ENCODE peak calls at places on chromosomes 11 and 22, in seven cellular contexts. One of them, this sample, is unnamed. For H3K27me3, the result is how much of the 10 kb centered on the place peaks cover.

GRCh38 chr22:17418890-17419324 is 49.6 kb downstream of the CECR2 start:
- DNase-seq in small intestine: no peak
- DNase-seq in sigmoid colon: no peak
- DNase-seq in hepatocyte: no peak
- DNase-seq in heart left ventricle: no peak
- DNase-seq in adrenal gland: no peak
- DNase-seq in GM06990: no peak
- DNase-seq in this sample: peak

GRCh38 chr11:79438631-79439429 is 2.0 kb downstream of the TENM4 start:
- DNase-seq in hepatocyte: peak
- DNase-seq in GM06990: peak
- DNase-seq in small intestine: no peak
- DNase-seq in heart left ventricle: peak
- DNase-seq in sigmoid colon: peak
- DNase-seq in adrenal gland: peak
- DNase-seq in this sample: peak

GRCh38 chr11:10305262-10305963 is 540 bp downstream of the ADM start:
- DNase-seq in hepatocyte: peak
- DNase-seq in adrenal gland: no peak
- DNase-seq in small intestine: peak
- DNase-seq in heart left ventricle: no peak
- DNase-seq in GM06990: peak
- DNase-seq in sigmoid colon: peak
- DNase-seq in this sample: peak

GRCh38 chr11:71525188-71525937 is 1.7 kb upstream of the KRTAP5-7 start:
- DNase-seq in GM06990: no peak
- DNase-seq in adrenal gland: no peak
- DNase-seq in small intestine: no peak
- DNase-seq in sigmoid colon: no peak
- DNase-seq in heart left ventricle: no peak
- DNase-seq in hepatocyte: no peak
- DNase-seq in this sample: no peak

GRCh38 chr11:96035031-96035743 is 111.3 kb upstream of the MTMR2 start:
- DNase-seq in hepatocyte: no peak
- DNase-seq in heart left ventricle: no peak
- DNase-seq in adrenal gland: no peak
- DNase-seq in GM06990: no peak
- DNase-seq in sigmoid colon: no peak
- DNase-seq in small intestine: no peak
- DNase-seq in this sample: no peak

GRCh38 chr22:35629406-35630234 is 12.5 kb upstream of the MB start:
- DNase-seq in heart left ventricle: peak
- DNase-seq in small intestine: no peak
- DNase-seq in adrenal gland: peak
- DNase-seq in sigmoid colon: peak
- DNase-seq in GM06990: peak
- DNase-seq in hepatocyte: peak
- DNase-seq in this sample: peak

GRCh38 chr22:49967333-49968241 is 7.0 kb downstream of the PIM3 start:
- DNase-seq in adrenal gland: peak
- DNase-seq in small intestine: no peak
- DNase-seq in GM06990: peak
- DNase-seq in sigmoid colon: peak
- DNase-seq in hepatocyte: peak
- DNase-seq in heart left ventricle: peak
- DNase-seq in this sample: peak

GRCh38 chr11:67306769-67307544 is 3.6 kb downstream of the SSH3 start:
- DNase-seq in GM06990: no peak
- DNase-seq in hepatocyte: no peak
- DNase-seq in adrenal gland: no peak
- DNase-seq in heart left ventricle: no peak
- DNase-seq in sigmoid colon: peak
- DNase-seq in small intestine: no peak
- DNase-seq in this sample: no peak

GRCh38 chr11:128409476-128409875 is 177.9 kb downstream of the ETS1 start:
- DNase-seq in GM06990: no peak
- DNase-seq in heart left ventricle: no peak
- DNase-seq in sigmoid colon: no peak
- DNase-seq in adrenal gland: no peak
- DNase-seq in small intestine: no peak
- DNase-seq in hepatocyte: no peak
- DNase-seq in this sample: no peak

GRCh38 chr11:100878474-100878873 is 191.4 kb downstream of the ARHGAP42 start:
- DNase-seq in hepatocyte: no peak
- DNase-seq in GM06990: no peak
- DNase-seq in sigmoid colon: no peak
- DNase-seq in heart left ventricle: peak
- DNase-seq in adrenal gland: no peak
- DNase-seq in small intestine: no peak
- DNase-seq in this sample: no peak

GRCh38 chr11:122807731-122808485 is 30.4 kb upstream of the CRTAM start:
- DNase-seq in adrenal gland: no peak
- DNase-seq in GM06990: no peak
- DNase-seq in small intestine: no peak
- DNase-seq in heart left ventricle: no peak
- DNase-seq in hepatocyte: no peak
- DNase-seq in sigmoid colon: no peak
- DNase-seq in this sample: no peak

GRCh38 chr11:121131656-121132055 is 30.6 kb downstream of the TECTA start:
- DNase-seq in sigmoid colon: no peak
- DNase-seq in GM06990: no peak
- DNase-seq in adrenal gland: no peak
- DNase-seq in heart left ventricle: no peak
- DNase-seq in small intestine: no peak
- DNase-seq in hepatocyte: no peak
- DNase-seq in this sample: no peak

GRCh38 chr22:21624120-21624879 is 5.5 kb downstream of the YDJC start:
- DNase-seq in adrenal gland: no peak
- DNase-seq in heart left ventricle: no peak
- DNase-seq in hepatocyte: peak
- DNase-seq in sigmoid colon: no peak
- DNase-seq in small intestine: no peak
- DNase-seq in GM06990: no peak
- DNase-seq in this sample: peak

GRCh38 chr22:20298110-20298802 is 21.6 kb downstream of the DGCR6L start:
- DNase-seq in heart left ventricle: no peak
- DNase-seq in GM06990: no peak
- DNase-seq in hepatocyte: no peak
- DNase-seq in small intestine: peak
- DNase-seq in adrenal gland: no peak
- DNase-seq in sigmoid colon: no peak
- DNase-seq in this sample: peak

GRCh38 chr22:20298803-20299735 is 20.8 kb downstream of the DGCR6L start:
- DNase-seq in adrenal gland: peak
- DNase-seq in GM06990: peak
- DNase-seq in heart left ventricle: peak
- DNase-seq in sigmoid colon: peak
- DNase-seq in hepatocyte: peak
- DNase-seq in small intestine: peak
- DNase-seq in this sample: peak

GRCh38 chr22:20295262-20296064 is 24.4 kb downstream of the DGCR6L start:
- DNase-seq in adrenal gland: no peak
- DNase-seq in hepatocyte: no peak
- DNase-seq in small intestine: no peak
- DNase-seq in GM06990: no peak
- DNase-seq in heart left ventricle: no peak
- DNase-seq in sigmoid colon: no peak
- DNase-seq in this sample: no peak

GRCh38 chr22:20296598-20296997 is 23.3 kb downstream of the DGCR6L start:
- DNase-seq in hepatocyte: no peak
- DNase-seq in adrenal gland: no peak
- DNase-seq in sigmoid colon: no peak
- DNase-seq in GM06990: no peak
- DNase-seq in heart left ventricle: no peak
- DNase-seq in small intestine: no peak
- DNase-seq in this sample: no peak

GRCh38 chr22:20297414-20298109 is 22.3 kb downstream of the DGCR6L start:
- DNase-seq in sigmoid colon: no peak
- DNase-seq in GM06990: no peak
- DNase-seq in hepatocyte: no peak
- DNase-seq in small intestine: no peak
- DNase-seq in adrenal gland: no peak
- DNase-seq in heart left ventricle: no peak
- DNase-seq in this sample: no peak
- H3K27me3 ChIP-seq in sigmoid colon: under half
- H3K27me3 ChIP-seq in GM06990: under half
- H3K27me3 ChIP-seq in hepatocyte: under half
- H3K27me3 ChIP-seq in small intestine: under half
- H3K27me3 ChIP-seq in adrenal gland: under half
- H3K27me3 ChIP-seq in heart left ventricle: under half
- H3K27me3 ChIP-seq in this sample: under half

GRCh38 chr22:23458663-23459541 is 121.2 kb downstream of the IGLL1 start:
- DNase-seq in GM06990: no peak
- DNase-seq in sigmoid colon: no peak
- DNase-seq in hepatocyte: no peak
- DNase-seq in small intestine: no peak
- DNase-seq in adrenal gland: no peak
- DNase-seq in heart left ventricle: no peak
- DNase-seq in this sample: no peak

GRCh38 chr22:23450434-23450795 is 129.7 kb downstream of the IGLL1 start:
- DNase-seq in small intestine: no peak
- DNase-seq in heart left ventricle: no peak
- DNase-seq in adrenal gland: no peak
- DNase-seq in sigmoid colon: no peak
- DNase-seq in GM06990: no peak
- DNase-seq in hepatocyte: no peak
- DNase-seq in this sample: no peak

GRCh38 chr22:23452231-23453010 is 127.7 kb downstream of the IGLL1 start:
- DNase-seq in adrenal gland: no peak
- DNase-seq in GM06990: no peak
- DNase-seq in heart left ventricle: no peak
- DNase-seq in sigmoid colon: peak
- DNase-seq in small intestine: no peak
- DNase-seq in hepatocyte: no peak
- DNase-seq in this sample: no peak

GRCh38 chr22:23457586-23457985 is 122.5 kb downstream of the IGLL1 start:
- DNase-seq in small intestine: no peak
- DNase-seq in hepatocyte: no peak
- DNase-seq in sigmoid colon: no peak
- DNase-seq in adrenal gland: no peak
- DNase-seq in heart left ventricle: no peak
- DNase-seq in GM06990: no peak
- DNase-seq in this sample: peak

DNA sequence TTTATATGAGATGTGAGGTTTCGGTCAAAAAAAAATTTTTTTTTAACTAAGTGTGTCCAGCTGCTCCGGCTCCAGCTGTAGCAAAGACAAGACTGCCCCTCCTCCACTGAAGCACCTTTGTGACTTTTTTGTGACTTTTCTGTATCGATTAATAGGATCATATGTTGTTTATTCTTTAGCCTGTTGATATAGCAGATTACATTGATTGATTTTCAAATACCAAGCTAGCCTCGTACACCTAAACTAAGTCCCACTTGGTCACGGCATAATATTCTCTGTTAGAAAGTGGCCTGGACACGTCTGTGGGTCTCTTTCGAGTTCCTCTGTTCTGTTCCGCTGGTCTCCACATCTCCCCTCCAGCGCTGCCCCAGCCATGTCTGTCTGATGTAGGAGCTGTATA is 126.8 kb downstream of the IGLL1 start:
- DNase-seq in adrenal gland: no peak
- DNase-seq in small intestine: no peak
- DNase-seq in GM06990: no peak
- DNase-seq in hepatocyte: no peak
- DNase-seq in heart left ventricle: no peak
- DNase-seq in sigmoid colon: no peak
- DNase-seq in this sample: no peak
- H3K27me3 ChIP-seq in adrenal gland: under half
- H3K27me3 ChIP-seq in small intestine: under half
- H3K27me3 ChIP-seq in GM06990: under half
- H3K27me3 ChIP-seq in hepatocyte: under half
- H3K27me3 ChIP-seq in heart left ventricle: under half
- H3K27me3 ChIP-seq in sigmoid colon: under half
- H3K27me3 ChIP-seq in this sample: under half

GRCh38 chr11:116580828-116581227 is 192.0 kb downstream of the BUD13 start:
- DNase-seq in sigmoid colon: no peak
- DNase-seq in heart left ventricle: no peak
- DNase-seq in adrenal gland: no peak
- DNase-seq in small intestine: no peak
- DNase-seq in hepatocyte: no peak
- DNase-seq in GM06990: no peak
- DNase-seq in this sample: peak
- H3K27me3 ChIP-seq in sigmoid colon: under half
- H3K27me3 ChIP-seq in heart left ventricle: under half
- H3K27me3 ChIP-seq in adrenal gland: under half
- H3K27me3 ChIP-seq in small intestine: under half
- H3K27me3 ChIP-seq in hepatocyte: half or more
- H3K27me3 ChIP-seq in GM06990: under half
- H3K27me3 ChIP-seq in this sample: half or more

DNA sequence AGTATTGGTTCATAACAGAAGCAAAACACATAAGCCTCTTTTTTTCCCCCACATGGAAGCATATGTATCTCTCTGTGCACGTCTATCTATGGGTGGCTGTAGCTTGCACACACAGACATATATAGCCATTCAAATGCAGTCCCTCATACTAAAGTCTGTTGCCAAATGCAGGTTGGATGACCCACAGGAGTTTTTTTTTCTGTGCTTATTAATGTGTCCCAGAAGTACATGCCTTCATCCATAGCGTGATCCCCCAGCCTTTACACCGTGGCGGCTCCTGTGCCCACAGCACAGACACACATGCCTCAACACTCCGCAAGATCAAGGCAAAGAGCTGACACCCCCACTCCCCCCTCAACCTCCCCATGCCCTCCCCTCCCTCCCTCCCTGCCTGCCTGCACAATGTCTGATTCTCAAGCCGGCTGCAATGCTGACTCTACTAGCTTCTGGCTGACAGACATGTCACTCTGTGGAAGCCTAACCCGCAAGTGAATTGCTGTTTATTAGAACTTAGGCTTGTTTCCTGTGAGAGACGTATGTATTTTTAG is 2.3 kb downstream of the CACNG2 start:
- DNase-seq in hepatocyte: no peak
- DNase-seq in heart left ventricle: no peak
- DNase-seq in sigmoid colon: no peak
- DNase-seq in small intestine: no peak
- DNase-seq in adrenal gland: no peak
- DNase-seq in GM06990: no peak
- DNase-seq in this sample: no peak
- H3K27me3 ChIP-seq in hepatocyte: half or more
- H3K27me3 ChIP-seq in heart left ventricle: under half
- H3K27me3 ChIP-seq in sigmoid colon: under half
- H3K27me3 ChIP-seq in small intestine: under half
- H3K27me3 ChIP-seq in adrenal gland: under half
- H3K27me3 ChIP-seq in GM06990: under half
- H3K27me3 ChIP-seq in this sample: under half

GRCh38 chr11:44920451-44920850 is 30.2 kb downstream of the TP53I11 start:
- DNase-seq in GM06990: no peak
- DNase-seq in adrenal gland: no peak
- DNase-seq in heart left ventricle: no peak
- DNase-seq in sigmoid colon: no peak
- DNase-seq in hepatocyte: no peak
- DNase-seq in small intestine: no peak
- DNase-seq in this sample: no peak
- H3K27me3 ChIP-seq in GM06990: under half
- H3K27me3 ChIP-seq in adrenal gland: under half
- H3K27me3 ChIP-seq in heart left ventricle: under half
- H3K27me3 ChIP-seq in sigmoid colon: under half
- H3K27me3 ChIP-seq in hepatocyte: under half
- H3K27me3 ChIP-seq in small intestine: under half
- H3K27me3 ChIP-seq in this sample: under half

DNA sequence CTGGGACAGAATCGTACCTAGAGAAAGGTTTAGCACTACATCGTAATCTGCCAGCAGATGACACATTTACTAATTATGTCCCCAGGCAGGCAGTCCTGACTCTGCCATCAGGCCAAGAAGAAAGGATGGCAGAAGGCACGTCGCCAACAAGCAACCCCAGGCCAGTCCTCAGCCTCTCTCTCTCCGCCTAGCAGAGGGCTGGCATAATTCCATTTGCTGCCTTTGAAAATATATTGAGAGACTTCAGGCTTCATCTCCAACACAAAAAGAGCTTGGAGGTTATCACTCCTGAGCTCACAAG is 1517.0 kb downstream of the TBC1D22A start:
- DNase-seq in sigmoid colon: no peak
- DNase-seq in adrenal gland: no peak
- DNase-seq in hepatocyte: no peak
- DNase-seq in GM06990: no peak
- DNase-seq in small intestine: no peak
- DNase-seq in heart left ventricle: no peak
- DNase-seq in this sample: no peak
- H3K27me3 ChIP-seq in sigmoid colon: under half
- H3K27me3 ChIP-seq in adrenal gland: under half
- H3K27me3 ChIP-seq in hepatocyte: under half
- H3K27me3 ChIP-seq in GM06990: under half
- H3K27me3 ChIP-seq in small intestine: under half
- H3K27me3 ChIP-seq in heart left ventricle: under half
- H3K27me3 ChIP-seq in this sample: under half

This sample was measured in H7.